ENCODE peak calls at places on chromosomes 16 and 17, in nine cellular contexts. One of them, this sample, is unnamed.

GRCh38 chr16:72924487-72924886 is 123.4 kb downstream of the ZFHX3 start:
- DNase-seq in ascending aorta: no peak
- DNase-seq in upper lobe of right lung: no peak
- DNase-seq in PC-9: no peak
- DNase-seq in neural progenitor cell: no peak
- DNase-seq in esophagus squamous epithelium: no peak
- DNase-seq in OCI-LY7: no peak
- DNase-seq in fibroblast of lung: no peak
- DNase-seq in upper lobe of left lung: no peak
- DNase-seq in this sample: no peak

GRCh38 chr17:42438600-42439567 is 15.8 kb upstream of the CAVIN1 start:
- DNase-seq in ascending aorta: no peak
- DNase-seq in upper lobe of right lung: no peak
- DNase-seq in PC-9: no peak
- DNase-seq in neural progenitor cell: no peak
- DNase-seq in esophagus squamous epithelium: no peak
- DNase-seq in OCI-LY7: peak; percentile 82
- DNase-seq in fibroblast of lung: no peak
- DNase-seq in upper lobe of left lung: no peak
- DNase-seq in this sample: peak; percentile 49

GRCh38 chr17:68539536-68540469 is 27.6 kb downstream of the PRKAR1A start:
- DNase-seq in ascending aorta: no peak
- DNase-seq in upper lobe of right lung: peak; percentile 70
- DNase-seq in PC-9: no peak
- DNase-seq in neural progenitor cell: peak; percentile 24
- DNase-seq in esophagus squamous epithelium: no peak
- DNase-seq in OCI-LY7: peak; percentile 81
- DNase-seq in fibroblast of lung: no peak
- DNase-seq in upper lobe of left lung: no peak
- DNase-seq in this sample: no peak

GRCh38 chr16:3579776-3580175 is 2.6 kb upstream of the NLRC3 start:
- DNase-seq in ascending aorta: no peak
- DNase-seq in upper lobe of right lung: no peak
- DNase-seq in PC-9: no peak
- DNase-seq in neural progenitor cell: no peak
- DNase-seq in esophagus squamous epithelium: no peak
- DNase-seq in OCI-LY7: no peak
- DNase-seq in fibroblast of lung: no peak
- DNase-seq in upper lobe of left lung: no peak
- DNase-seq in this sample: no peak

GRCh38 chr16:2341456-2342447 is 1.2 kb upstream of the ABCA3 start:
- DNase-seq in ascending aorta: peak; percentile 66
- DNase-seq in upper lobe of right lung: peak; percentile 73
- DNase-seq in PC-9: no peak
- DNase-seq in neural progenitor cell: peak; percentile 34
- DNase-seq in esophagus squamous epithelium: no peak
- DNase-seq in OCI-LY7: no peak
- DNase-seq in fibroblast of lung: no peak
- DNase-seq in upper lobe of left lung: peak; percentile 88
- DNase-seq in this sample: no peak

GRCh38 chr17:4500188-4500565 is 1.5 kb downstream of the SPNS2 start:
- DNase-seq in ascending aorta: no peak
- DNase-seq in upper lobe of right lung: no peak
- DNase-seq in PC-9: no peak
- DNase-seq in neural progenitor cell: no peak
- DNase-seq in esophagus squamous epithelium: no peak
- DNase-seq in OCI-LY7: no peak
- DNase-seq in fibroblast of lung: no peak
- DNase-seq in upper lobe of left lung: no peak
- DNase-seq in this sample: no peak

GRCh38 chr16:14384745-14385144 is 245.3 kb downstream of the PARN start:
- DNase-seq in ascending aorta: no peak
- DNase-seq in upper lobe of right lung: no peak
- DNase-seq in PC-9: no peak
- DNase-seq in neural progenitor cell: no peak
- DNase-seq in esophagus squamous epithelium: no peak
- DNase-seq in OCI-LY7: no peak
- DNase-seq in fibroblast of lung: no peak
- DNase-seq in upper lobe of left lung: no peak
- DNase-seq in this sample: no peak

GRCh38 chr17:4508207-4508606 is 9.5 kb downstream of the SPNS2 start:
- DNase-seq in ascending aorta: no peak
- DNase-seq in upper lobe of right lung: no peak
- DNase-seq in PC-9: no peak
- DNase-seq in neural progenitor cell: no peak
- DNase-seq in esophagus squamous epithelium: no peak
- DNase-seq in OCI-LY7: no peak
- DNase-seq in fibroblast of lung: no peak
- DNase-seq in upper lobe of left lung: no peak
- DNase-seq in this sample: no peak

GRCh38 chr16:72856797-72857196 is 191.1 kb downstream of the ZFHX3 start:
- DNase-seq in ascending aorta: no peak
- DNase-seq in upper lobe of right lung: peak; percentile 47
- DNase-seq in PC-9: no peak
- DNase-seq in neural progenitor cell: peak; percentile 44
- DNase-seq in esophagus squamous epithelium: no peak
- DNase-seq in OCI-LY7: no peak
- DNase-seq in fibroblast of lung: no peak
- DNase-seq in upper lobe of left lung: no peak
- DNase-seq in this sample: peak; percentile 37

GRCh38 chr17:545156-545555 is 169.5 kb downstream of the VPS53 start:
- DNase-seq in ascending aorta: no peak
- DNase-seq in upper lobe of right lung: no peak
- DNase-seq in PC-9: no peak
- DNase-seq in neural progenitor cell: peak; percentile 13
- DNase-seq in esophagus squamous epithelium: no peak
- DNase-seq in OCI-LY7: no peak
- DNase-seq in fibroblast of lung: no peak
- DNase-seq in upper lobe of left lung: no peak
- DNase-seq in this sample: no peak

GRCh38 chr16:89144681-89145080 is 26.9 kb upstream of the CDH15 start:
- DNase-seq in ascending aorta: no peak
- DNase-seq in upper lobe of right lung: peak; percentile 46
- DNase-seq in PC-9: no peak
- DNase-seq in neural progenitor cell: no peak
- DNase-seq in esophagus squamous epithelium: no peak
- DNase-seq in OCI-LY7: no peak
- DNase-seq in fibroblast of lung: no peak
- DNase-seq in upper lobe of left lung: no peak
- DNase-seq in this sample: no peak

GRCh38 chr17:66814570-66814969 is 20.3 kb upstream of the CACNG5 start:
- DNase-seq in ascending aorta: no peak
- DNase-seq in upper lobe of right lung: no peak
- DNase-seq in PC-9: no peak
- DNase-seq in neural progenitor cell: no peak
- DNase-seq in esophagus squamous epithelium: no peak
- DNase-seq in OCI-LY7: no peak
- DNase-seq in fibroblast of lung: no peak
- DNase-seq in upper lobe of left lung: no peak
- DNase-seq in this sample: no peak

GRCh38 chr17:7491583-7491982 is 7.4 kb downstream of the POLR2A start:
- DNase-seq in ascending aorta: no peak
- DNase-seq in upper lobe of right lung: no peak
- DNase-seq in PC-9: no peak
- DNase-seq in neural progenitor cell: no peak
- DNase-seq in esophagus squamous epithelium: no peak
- DNase-seq in OCI-LY7: no peak
- DNase-seq in fibroblast of lung: no peak
- DNase-seq in upper lobe of left lung: no peak
- DNase-seq in this sample: no peak

GRCh38 chr16:81457326-81458133 is 12.9 kb downstream of the CMIP start:
- DNase-seq in ascending aorta: no peak
- DNase-seq in upper lobe of right lung: no peak
- DNase-seq in PC-9: no peak
- DNase-seq in neural progenitor cell: no peak
- DNase-seq in esophagus squamous epithelium: no peak
- DNase-seq in OCI-LY7: no peak
- DNase-seq in fibroblast of lung: peak; percentile 80
- DNase-seq in upper lobe of left lung: no peak
- DNase-seq in this sample: no peak

GRCh38 chr16:51392651-51393187 is 241.6 kb upstream of the SALL1 start:
- DNase-seq in ascending aorta: no peak
- DNase-seq in upper lobe of right lung: no peak
- DNase-seq in PC-9: no peak
- DNase-seq in neural progenitor cell: peak; percentile 37
- DNase-seq in esophagus squamous epithelium: no peak
- DNase-seq in OCI-LY7: no peak
- DNase-seq in fibroblast of lung: peak; percentile 86
- DNase-seq in upper lobe of left lung: no peak
- DNase-seq in this sample: no peak

GRCh38 chr17:39867891-39868553 is at the start of gene ZPBP2:
- DNase-seq in ascending aorta: no peak
- DNase-seq in upper lobe of right lung: peak; percentile 59
- DNase-seq in PC-9: no peak
- DNase-seq in neural progenitor cell: no peak
- DNase-seq in esophagus squamous epithelium: no peak
- DNase-seq in OCI-LY7: no peak
- DNase-seq in fibroblast of lung: no peak
- DNase-seq in upper lobe of left lung: peak; percentile 88
- DNase-seq in this sample: no peak

GRCh38 chr16:68417711-68418301 is 30.5 kb downstream of the SMPD3 start:
- DNase-seq in ascending aorta: no peak
- DNase-seq in upper lobe of right lung: peak; percentile 78
- DNase-seq in PC-9: peak; percentile 75
- DNase-seq in neural progenitor cell: no peak
- DNase-seq in esophagus squamous epithelium: no peak
- DNase-seq in OCI-LY7: peak; percentile 56
- DNase-seq in fibroblast of lung: peak; percentile 14
- DNase-seq in upper lobe of left lung: no peak
- DNase-seq in this sample: peak; percentile 91

GRCh38 chr17:14813649-14814048 is 451.5 kb downstream of the PMP22 start:
- DNase-seq in ascending aorta: no peak
- DNase-seq in upper lobe of right lung: peak; percentile 73
- DNase-seq in PC-9: peak; percentile 2
- DNase-seq in neural progenitor cell: peak; percentile 71
- DNase-seq in esophagus squamous epithelium: no peak
- DNase-seq in OCI-LY7: peak; percentile 68
- DNase-seq in fibroblast of lung: no peak
- DNase-seq in upper lobe of left lung: peak; percentile 72
- DNase-seq in this sample: peak; percentile 27

DNA sequence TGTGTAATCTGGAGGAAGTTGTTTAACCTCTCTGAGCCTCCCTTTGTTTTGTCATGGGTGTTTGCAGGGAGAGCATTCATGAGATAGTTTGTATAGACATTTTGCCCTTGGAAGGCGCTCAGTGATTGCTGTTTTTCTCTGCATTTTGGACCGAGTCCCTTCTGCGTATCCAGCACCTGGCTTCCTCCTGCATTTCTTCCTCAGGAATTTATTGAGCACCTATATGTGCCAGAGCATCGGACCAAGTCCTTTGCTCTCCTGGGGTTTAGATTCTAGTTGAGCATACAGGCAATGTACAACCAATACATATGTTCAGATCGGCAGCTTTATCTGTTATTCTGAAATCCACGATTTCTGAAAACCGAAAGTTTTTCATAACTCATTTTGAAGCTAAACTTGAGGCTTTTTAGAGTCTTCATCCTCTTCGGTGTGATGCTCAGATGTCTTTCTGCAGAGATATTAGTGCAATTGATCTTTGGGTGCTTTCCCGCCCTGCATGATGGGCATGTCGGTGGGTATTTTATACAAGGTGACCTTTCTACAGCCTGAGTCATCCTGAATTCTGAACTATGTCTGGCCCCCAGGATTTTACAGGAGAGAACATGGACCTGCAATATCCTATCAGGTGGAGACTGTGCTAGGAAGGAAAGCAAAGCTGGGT is 4.1 kb downstream of the IL4R start:
- DNase-seq in ascending aorta: peak; percentile 57
- DNase-seq in upper lobe of right lung: no peak
- DNase-seq in PC-9: no peak
- DNase-seq in neural progenitor cell: no peak
- DNase-seq in esophagus squamous epithelium: no peak
- DNase-seq in OCI-LY7: no peak
- DNase-seq in fibroblast of lung: no peak
- DNase-seq in upper lobe of left lung: no peak
- DNase-seq in this sample: no peak
- H3K4me1 ChIP-seq in ascending aorta: peaks cover 23% of the 10 kb centered on the region
- H3K4me1 ChIP-seq in upper lobe of right lung: peaks cover 82% of the 10 kb centered on the region
- H3K4me1 ChIP-seq in PC-9: peaks cover 86% of the 10 kb centered on the region
- H3K4me1 ChIP-seq in neural progenitor cell: no peaks in the 10 kb centered on the region
- H3K4me1 ChIP-seq in esophagus squamous epithelium: peaks cover 92% of the 10 kb centered on the region
- H3K4me1 ChIP-seq in OCI-LY7: peaks cover 53% of the 10 kb centered on the region
- H3K4me1 ChIP-seq in fibroblast of lung: peaks cover 10% of the 10 kb centered on the region
- H3K4me1 ChIP-seq in upper lobe of left lung: peaks cover 85% of the 10 kb centered on the region
- H3K4me1 ChIP-seq in this sample: peaks cover 56% of the 10 kb centered on the region

GRCh38 chr16:57216968-57217367 is 28.1 kb upstream of the ARL2BP start:
- DNase-seq in ascending aorta: no peak
- DNase-seq in upper lobe of right lung: no peak
- DNase-seq in PC-9: no peak
- DNase-seq in neural progenitor cell: no peak
- DNase-seq in esophagus squamous epithelium: no peak
- DNase-seq in OCI-LY7: no peak
- DNase-seq in fibroblast of lung: no peak
- DNase-seq in upper lobe of left lung: no peak
- DNase-seq in this sample: no peak
- H3K9me3 ChIP-seq in ascending aorta: no peaks in the 10 kb centered on the region
- H3K9me3 ChIP-seq in upper lobe of right lung: peaks cover 13% of the 10 kb centered on the region
- H3K9me3 ChIP-seq in PC-9: peaks cover 34% of the 10 kb centered on the region
- H3K9me3 ChIP-seq in neural progenitor cell: no peaks in the 10 kb centered on the region
- H3K9me3 ChIP-seq in esophagus squamous epithelium: no peaks in the 10 kb centered on the region
- H3K9me3 ChIP-seq in OCI-LY7: peaks cover 32% of the 10 kb centered on the region
- H3K9me3 ChIP-seq in fibroblast of lung: no peaks in the 10 kb centered on the region
- H3K9me3 ChIP-seq in upper lobe of left lung: peaks cover 21% of the 10 kb centered on the region
- H3K9me3 ChIP-seq in this sample: no peaks in the 10 kb centered on the region

DNA sequence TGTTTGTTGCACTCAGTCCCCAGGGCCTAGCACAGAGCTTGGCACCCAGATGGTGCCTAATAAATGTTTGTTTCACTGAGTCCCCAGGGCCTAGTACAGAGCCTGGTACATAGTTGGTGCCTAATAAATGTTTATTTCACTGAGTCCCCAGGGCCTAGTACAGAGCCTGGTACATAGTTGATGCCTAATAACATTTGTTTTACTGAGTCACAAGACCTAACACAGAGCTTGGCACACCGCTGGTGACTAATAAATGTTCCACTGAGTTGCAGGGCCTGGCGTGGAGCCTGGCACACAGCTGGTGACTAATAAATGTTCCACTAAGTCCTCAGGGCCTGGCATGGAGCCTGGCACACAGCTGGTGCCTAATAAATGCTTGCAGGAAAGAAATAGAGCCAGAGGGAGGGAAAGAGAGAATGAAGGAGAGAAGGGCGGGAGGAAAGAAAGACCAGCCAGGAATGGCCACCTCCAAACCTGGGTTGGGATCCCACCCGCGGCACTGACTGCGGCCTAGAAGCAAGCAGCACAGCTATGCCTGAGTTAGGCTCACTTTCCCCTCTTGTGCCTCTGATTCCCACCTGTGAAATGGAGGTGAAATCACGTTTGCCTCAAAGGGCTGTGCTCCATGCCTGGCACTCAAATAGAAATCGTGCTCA is 7.5 kb downstream of the SLC5A11 start:
- DNase-seq in ascending aorta: no peak
- DNase-seq in upper lobe of right lung: no peak
- DNase-seq in PC-9: no peak
- DNase-seq in neural progenitor cell: no peak
- DNase-seq in esophagus squamous epithelium: no peak
- DNase-seq in OCI-LY7: no peak
- DNase-seq in fibroblast of lung: peak; percentile 12
- DNase-seq in upper lobe of left lung: no peak
- DNase-seq in this sample: no peak
- H3K27ac ChIP-seq in ascending aorta: no peak overlapping the region
- H3K27ac ChIP-seq in upper lobe of right lung: no peak overlapping the region
- H3K27ac ChIP-seq in PC-9: no peak overlapping the region
- H3K27ac ChIP-seq in neural progenitor cell: no peak overlapping the region
- H3K27ac ChIP-seq in esophagus squamous epithelium: no peak overlapping the region
- H3K27ac ChIP-seq in OCI-LY7: no peak overlapping the region
- H3K27ac ChIP-seq in fibroblast of lung: no peak overlapping the region
- H3K27ac ChIP-seq in upper lobe of left lung: no peak overlapping the region
- H3K27ac ChIP-seq in this sample: no peak overlapping the region

GRCh38 chr17:35914354-35914753 is 16.2 kb downstream of the RDM1 start:
- DNase-seq in ascending aorta: no peak
- DNase-seq in upper lobe of right lung: no peak
- DNase-seq in PC-9: no peak
- DNase-seq in neural progenitor cell: no peak
- DNase-seq in esophagus squamous epithelium: no peak
- DNase-seq in OCI-LY7: no peak
- DNase-seq in fibroblast of lung: no peak
- DNase-seq in upper lobe of left lung: no peak
- DNase-seq in this sample: no peak
- H3K4me1 ChIP-seq in ascending aorta: no peaks in the 10 kb centered on the region
- H3K4me1 ChIP-seq in upper lobe of right lung: no peaks in the 10 kb centered on the region
- H3K4me1 ChIP-seq in PC-9: no peaks in the 10 kb centered on the region
- H3K4me1 ChIP-seq in neural progenitor cell: no peaks in the 10 kb centered on the region
- H3K4me1 ChIP-seq in esophagus squamous epithelium: peaks cover 7% of the 10 kb centered on the region
- H3K4me1 ChIP-seq in OCI-LY7: no peaks in the 10 kb centered on the region
- H3K4me1 ChIP-seq in fibroblast of lung: no peaks in the 10 kb centered on the region
- H3K4me1 ChIP-seq in upper lobe of left lung: no peaks in the 10 kb centered on the region
- H3K4me1 ChIP-seq in this sample: no peaks in the 10 kb centered on the region